ENCODE peak calls at places on chromosome 9, in nine cellular contexts. One of them, this sample, is unnamed.

GRCh38 chr9:18568969-18569368 is 95.0 kb downstream of the ADAMTSL1 start:
- DNase-seq in neuronal stem cell: no peak
- DNase-seq in sigmoid colon: no peak
- DNase-seq in HCT116: no peak
- DNase-seq in breast epithelium: no peak
- DNase-seq in esophagus squamous epithelium: no peak
- DNase-seq in small intestine: no peak
- DNase-seq in endodermal cell: no peak
- DNase-seq in H1: no peak
- DNase-seq in this sample: no peak

GRCh38 chr9:86749530-86750275 is 197.6 kb downstream of the GAS1 start:
- DNase-seq in breast epithelium: no peak
- DNase-seq in sigmoid colon: no peak
- DNase-seq in neuronal stem cell: no peak
- DNase-seq in small intestine: no peak
- DNase-seq in HCT116: no peak
- DNase-seq in H1: no peak
- DNase-seq in esophagus squamous epithelium: no peak
- DNase-seq in endodermal cell: no peak
- DNase-seq in this sample: no peak

GRCh38 chr9:116715751-116716150 is 28.6 kb downstream of the TRIM32 start:
- DNase-seq in endodermal cell: peak; percentile 89
- DNase-seq in sigmoid colon: no peak
- DNase-seq in small intestine: no peak
- DNase-seq in HCT116: no peak
- DNase-seq in esophagus squamous epithelium: no peak
- DNase-seq in H1: no peak
- DNase-seq in breast epithelium: no peak
- DNase-seq in neuronal stem cell: no peak
- DNase-seq in this sample: no peak

GRCh38 chr9:111475195-111475594 is 9.0 kb downstream of the ECPAS start:
- DNase-seq in neuronal stem cell: no peak
- DNase-seq in endodermal cell: no peak
- DNase-seq in small intestine: no peak
- DNase-seq in HCT116: no peak
- DNase-seq in H1: no peak
- DNase-seq in sigmoid colon: no peak
- DNase-seq in esophagus squamous epithelium: no peak
- DNase-seq in breast epithelium: no peak
- DNase-seq in this sample: no peak

GRCh38 chr9:71036501-71036900 is 84.9 kb downstream of the TRPM3 start:
- DNase-seq in esophagus squamous epithelium: no peak
- DNase-seq in H1: no peak
- DNase-seq in neuronal stem cell: no peak
- DNase-seq in sigmoid colon: no peak
- DNase-seq in small intestine: peak; percentile 21
- DNase-seq in breast epithelium: peak; percentile 23
- DNase-seq in endodermal cell: no peak
- DNase-seq in HCT116: no peak
- DNase-seq in this sample: no peak

GRCh38 chr9:4667681-4668080 is 1.4 kb upstream of the SPATA6L start:
- DNase-seq in sigmoid colon: no peak
- DNase-seq in HCT116: no peak
- DNase-seq in esophagus squamous epithelium: no peak
- DNase-seq in neuronal stem cell: no peak
- DNase-seq in endodermal cell: no peak
- DNase-seq in H1: no peak
- DNase-seq in breast epithelium: no peak
- DNase-seq in small intestine: no peak
- DNase-seq in this sample: peak; percentile 67

GRCh38 chr9:124474151-124474550 is 23.9 kb downstream of the ADGRD2 start:
- DNase-seq in HCT116: no peak
- DNase-seq in esophagus squamous epithelium: no peak
- DNase-seq in H1: no peak
- DNase-seq in neuronal stem cell: no peak
- DNase-seq in endodermal cell: no peak
- DNase-seq in breast epithelium: no peak
- DNase-seq in sigmoid colon: no peak
- DNase-seq in small intestine: no peak
- DNase-seq in this sample: no peak

GRCh38 chr9:26744362-26744965 is 148.1 kb downstream of the CAAP1 start:
- DNase-seq in H1: no peak
- DNase-seq in sigmoid colon: no peak
- DNase-seq in neuronal stem cell: no peak
- DNase-seq in HCT116: peak; percentile 10
- DNase-seq in endodermal cell: no peak
- DNase-seq in small intestine: no peak
- DNase-seq in breast epithelium: no peak
- DNase-seq in esophagus squamous epithelium: no peak
- DNase-seq in this sample: no peak

GRCh38 chr9:33227741-33228140 is 12.2 kb upstream of the SPINK4 start:
- DNase-seq in small intestine: no peak
- DNase-seq in endodermal cell: no peak
- DNase-seq in HCT116: no peak
- DNase-seq in H1: no peak
- DNase-seq in sigmoid colon: no peak
- DNase-seq in breast epithelium: no peak
- DNase-seq in neuronal stem cell: no peak
- DNase-seq in esophagus squamous epithelium: no peak
- DNase-seq in this sample: no peak

GRCh38 chr9:98707158-98708102 is 1.3 kb downstream of the GABBR2 start:
- DNase-seq in endodermal cell: peak; percentile 95
- DNase-seq in H1: peak; percentile 86
- DNase-seq in HCT116: peak; percentile 3
- DNase-seq in neuronal stem cell: peak; percentile 79
- DNase-seq in small intestine: peak; percentile 42
- DNase-seq in esophagus squamous epithelium: no peak
- DNase-seq in breast epithelium: no peak
- DNase-seq in sigmoid colon: no peak
- DNase-seq in this sample: no peak

GRCh38 chr9:110081395-110081794 is 126.6 kb downstream of the C9orf152 start:
- DNase-seq in sigmoid colon: no peak
- DNase-seq in neuronal stem cell: no peak
- DNase-seq in esophagus squamous epithelium: no peak
- DNase-seq in endodermal cell: no peak
- DNase-seq in breast epithelium: no peak
- DNase-seq in small intestine: no peak
- DNase-seq in HCT116: no peak
- DNase-seq in H1: no peak
- DNase-seq in this sample: no peak

GRCh38 chr9:120545691-120546565 is 34.0 kb downstream of the CDK5RAP2 start:
- DNase-seq in small intestine: no peak
- DNase-seq in H1: no peak
- DNase-seq in sigmoid colon: no peak
- DNase-seq in breast epithelium: no peak
- DNase-seq in endodermal cell: no peak
- DNase-seq in esophagus squamous epithelium: no peak
- DNase-seq in HCT116: no peak
- DNase-seq in neuronal stem cell: no peak
- DNase-seq in this sample: no peak

GRCh38 chr9:18474778-18475177 is 825 bp downstream of the ADAMTSL1 start:
- DNase-seq in endodermal cell: no peak
- DNase-seq in H1: no peak
- DNase-seq in breast epithelium: no peak
- DNase-seq in small intestine: no peak
- DNase-seq in neuronal stem cell: no peak
- DNase-seq in esophagus squamous epithelium: no peak
- DNase-seq in sigmoid colon: no peak
- DNase-seq in HCT116: no peak
- DNase-seq in this sample: no peak

GRCh38 chr9:69452110-69452780 is 127.2 kb downstream of the ENTREP1 start:
- DNase-seq in endodermal cell: peak; percentile 42
- DNase-seq in small intestine: no peak
- DNase-seq in esophagus squamous epithelium: no peak
- DNase-seq in breast epithelium: no peak
- DNase-seq in neuronal stem cell: peak; percentile 46
- DNase-seq in sigmoid colon: no peak
- DNase-seq in HCT116: no peak
- DNase-seq in H1: no peak
- DNase-seq in this sample: no peak

GRCh38 chr9:92600075-92600741 is 64.4 kb upstream of the ECM2 start:
- DNase-seq in neuronal stem cell: no peak
- DNase-seq in esophagus squamous epithelium: no peak
- DNase-seq in endodermal cell: peak; percentile 43
- DNase-seq in small intestine: no peak
- DNase-seq in sigmoid colon: no peak
- DNase-seq in H1: no peak
- DNase-seq in HCT116: no peak
- DNase-seq in breast epithelium: no peak
- DNase-seq in this sample: no peak

GRCh38 chr9:26012797-26013594 is 334.8 kb upstream of the TUSC1 start:
- DNase-seq in small intestine: no peak
- DNase-seq in endodermal cell: no peak
- DNase-seq in HCT116: no peak
- DNase-seq in neuronal stem cell: no peak
- DNase-seq in esophagus squamous epithelium: no peak
- DNase-seq in breast epithelium: no peak
- DNase-seq in sigmoid colon: no peak
- DNase-seq in H1: no peak
- DNase-seq in this sample: no peak

GRCh38 chr9:117825609-117826347 is 121.6 kb downstream of the TLR4 start:
- DNase-seq in breast epithelium: no peak
- DNase-seq in esophagus squamous epithelium: no peak
- DNase-seq in HCT116: no peak
- DNase-seq in endodermal cell: no peak
- DNase-seq in neuronal stem cell: no peak
- DNase-seq in H1: no peak
- DNase-seq in sigmoid colon: no peak
- DNase-seq in small intestine: peak; percentile 8
- DNase-seq in this sample: peak; percentile 41

GRCh38 chr9:127977877-127978647 is 2.7 kb downstream of the EEIG1 start:
- DNase-seq in endodermal cell: peak; percentile 78
- DNase-seq in small intestine: peak; percentile 80
- DNase-seq in HCT116: no peak
- DNase-seq in breast epithelium: no peak
- DNase-seq in sigmoid colon: peak; percentile 87
- DNase-seq in esophagus squamous epithelium: no peak
- DNase-seq in neuronal stem cell: no peak
- DNase-seq in H1: no peak
- DNase-seq in this sample: no peak

GRCh38 chr9:93577940-93578682 is 1.7 kb downstream of the PHF2 start:
- DNase-seq in neuronal stem cell: no peak
- DNase-seq in sigmoid colon: no peak
- DNase-seq in endodermal cell: peak; percentile 52
- DNase-seq in breast epithelium: peak; percentile 16
- DNase-seq in small intestine: no peak
- DNase-seq in H1: peak; percentile 45
- DNase-seq in esophagus squamous epithelium: no peak
- DNase-seq in HCT116: no peak
- DNase-seq in this sample: no peak

GRCh38 chr9:89095755-89096154 is 82.9 kb downstream of the SHC3 start:
- DNase-seq in small intestine: no peak
- DNase-seq in breast epithelium: no peak
- DNase-seq in HCT116: no peak
- DNase-seq in sigmoid colon: no peak
- DNase-seq in H1: no peak
- DNase-seq in esophagus squamous epithelium: no peak
- DNase-seq in endodermal cell: no peak
- DNase-seq in neuronal stem cell: no peak
- DNase-seq in this sample: no peak

GRCh38 chr9:81687521-81688261 is 1.7 kb downstream of the TLE1 start:
- DNase-seq in sigmoid colon: peak; percentile 82
- DNase-seq in neuronal stem cell: peak; percentile 59
- DNase-seq in HCT116: no peak
- DNase-seq in esophagus squamous epithelium: no peak
- DNase-seq in endodermal cell: peak; percentile 93
- DNase-seq in small intestine: peak; percentile 31
- DNase-seq in H1: peak; percentile 85
- DNase-seq in breast epithelium: peak; percentile 42
- DNase-seq in this sample: no peak

DNA sequence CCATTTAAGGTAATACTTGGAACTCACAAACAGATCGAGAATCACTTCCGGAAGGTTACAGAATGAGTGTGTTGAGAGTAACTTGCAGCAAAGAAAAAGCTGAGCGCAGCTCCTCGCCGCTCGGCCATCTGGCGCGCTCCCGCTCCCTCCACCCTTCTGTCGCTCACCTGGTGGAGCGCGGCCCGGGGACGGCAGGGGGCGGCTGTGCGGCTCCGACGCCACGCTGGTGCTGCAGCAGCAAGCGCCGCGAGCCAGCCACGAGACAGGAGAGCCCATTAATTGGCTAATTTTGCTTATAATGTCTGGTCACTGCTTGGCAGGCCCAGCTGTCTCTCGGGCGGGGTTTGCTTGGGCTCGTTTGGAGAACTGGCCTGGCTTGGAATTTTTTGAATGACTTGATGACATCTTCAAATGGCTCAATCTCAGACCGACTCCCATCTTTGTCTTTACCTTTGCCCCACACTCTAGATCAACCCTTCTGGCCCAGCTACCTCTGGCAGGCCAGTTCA is 601.8 kb downstream of the CCDC171 start:
- DNase-seq in H1: peak; percentile 82
- DNase-seq in HCT116: no peak
- DNase-seq in small intestine: peak; percentile 37
- DNase-seq in breast epithelium: no peak
- DNase-seq in neuronal stem cell: no peak
- DNase-seq in sigmoid colon: no peak
- DNase-seq in esophagus squamous epithelium: no peak
- DNase-seq in endodermal cell: peak; percentile 93
- DNase-seq in this sample: peak; percentile 38
- H3K4me3 ChIP-seq in H1: peak overlapping the region; percentile 50
- H3K4me3 ChIP-seq in HCT116: no peak overlapping the region
- H3K4me3 ChIP-seq in small intestine: no peak overlapping the region
- H3K4me3 ChIP-seq in breast epithelium: peak overlapping the region; percentile 49
- H3K4me3 ChIP-seq in neuronal stem cell: no peak overlapping the region
- H3K4me3 ChIP-seq in sigmoid colon: peak overlapping the region; percentile 21
- H3K4me3 ChIP-seq in esophagus squamous epithelium: no peak overlapping the region
- H3K4me3 ChIP-seq in endodermal cell: peak overlapping the region; percentile 43
- H3K4me3 ChIP-seq in this sample: no peak overlapping the region

GRCh38 chr9:95513722-95514121 is 3.0 kb downstream of the PTCH1 start:
- DNase-seq in endodermal cell: no peak
- DNase-seq in neuronal stem cell: no peak
- DNase-seq in HCT116: no peak
- DNase-seq in breast epithelium: no peak
- DNase-seq in small intestine: no peak
- DNase-seq in esophagus squamous epithelium: no peak
- DNase-seq in H1: no peak
- DNase-seq in sigmoid colon: no peak
- DNase-seq in this sample: no peak
- H3K27ac ChIP-seq in endodermal cell: no peak overlapping the region
- H3K27ac ChIP-seq in neuronal stem cell: no peak overlapping the region
- H3K27ac ChIP-seq in HCT116: no peak overlapping the region
- H3K27ac ChIP-seq in breast epithelium: no peak overlapping the region
- H3K27ac ChIP-seq in small intestine: peak overlapping the region; percentile 35
- H3K27ac ChIP-seq in esophagus squamous epithelium: no peak overlapping the region
- H3K27ac ChIP-seq in H1: no peak overlapping the region
- H3K27ac ChIP-seq in sigmoid colon: no peak overlapping the region
- H3K27ac ChIP-seq in this sample: no peak overlapping the region

GRCh38 chr9:90808890-90809685 is 7.5 kb downstream of the SYK start:
- DNase-seq in small intestine: no peak
- DNase-seq in sigmoid colon: no peak
- DNase-seq in neuronal stem cell: no peak
- DNase-seq in H1: no peak
- DNase-seq in esophagus squamous epithelium: no peak
- DNase-seq in breast epithelium: no peak
- DNase-seq in endodermal cell: no peak
- DNase-seq in HCT116: no peak
- DNase-seq in this sample: no peak
- H3K4me3 ChIP-seq in small intestine: no peak overlapping the region
- H3K4me3 ChIP-seq in sigmoid colon: no peak overlapping the region
- H3K4me3 ChIP-seq in neuronal stem cell: no peak overlapping the region
- H3K4me3 ChIP-seq in H1: no peak overlapping the region
- H3K4me3 ChIP-seq in esophagus squamous epithelium: no peak overlapping the region
- H3K4me3 ChIP-seq in breast epithelium: no peak overlapping the region
- H3K4me3 ChIP-seq in endodermal cell: no peak overlapping the region
- H3K4me3 ChIP-seq in HCT116: no peak overlapping the region
- H3K4me3 ChIP-seq in this sample: no peak overlapping the region

GRCh38 chr9:38044706-38045105 is 24.3 kb downstream of the SHB start:
- DNase-seq in HCT116: no peak
- DNase-seq in H1: no peak
- DNase-seq in breast epithelium: no peak
- DNase-seq in neuronal stem cell: no peak
- DNase-seq in endodermal cell: no peak
- DNase-seq in esophagus squamous epithelium: no peak
- DNase-seq in small intestine: no peak
- DNase-seq in sigmoid colon: no peak
- DNase-seq in this sample: no peak
- H3K27ac ChIP-seq in HCT116: no peak overlapping the region
- H3K27ac ChIP-seq in H1: no peak overlapping the region
- H3K27ac ChIP-seq in breast epithelium: no peak overlapping the region
- H3K27ac ChIP-seq in neuronal stem cell: no peak overlapping the region
- H3K27ac ChIP-seq in endodermal cell: no peak overlapping the region
- H3K27ac ChIP-seq in esophagus squamous epithelium: peak overlapping the region; percentile 68
- H3K27ac ChIP-seq in small intestine: peak overlapping the region; percentile 67
- H3K27ac ChIP-seq in sigmoid colon: no peak overlapping the region
- H3K27ac ChIP-seq in this sample: no peak overlapping the region

This sample was measured in CD8-positive, alpha-beta memory T cell.